ENCODE peak calls at places on chromosomes 3 and 15, in eight cellular contexts. N, Q, W, O, H, X, J and M are unnamed samples.

GRCh38 chr15:97995192-97995591 is 34.7 kb downstream of the ARRDC4 start:
- DNase-seq in N (peak; percentile 63), Q (no peak), W (no peak), O (no peak), H (no peak), X (no peak), J (no peak), M (no peak)

GRCh38 chr3:178845446-178846118 is 226.0 kb downstream of the ZMAT3 start:
- DNase-seq in N (no peak), Q (no peak), W (no peak), O (no peak), H (peak; percentile 74), X (peak; percentile 33), J (no peak), M (peak; percentile 14)

GRCh38 chr15:48472756-48473155 is 141.5 kb downstream of the DUT start:
- DNase-seq in N (no peak), Q (peak; percentile 3), W (no peak), O (no peak), H (peak; percentile 82), X (peak; percentile 56), J (peak; percentile 58), M (peak; percentile 63)

GRCh38 chr3:184465883-184466412 is 86.1 kb downstream of the CHRD start:
- DNase-seq in N (no peak), Q (no peak), W (no peak), O (peak; percentile 34), H (no peak), X (no peak), J (no peak), M (no peak)

GRCh38 chr15:87929835-87930234 is 326.7 kb downstream of the NTRK3 start:
- DNase-seq in N (no peak), Q (no peak), W (no peak), O (no peak), H (no peak), X (no peak), J (no peak), M (no peak)

GRCh38 chr3:45915518-45916231 is 27.6 kb upstream of the CXCR6 start:
- DNase-seq in N (no peak), Q (peak; percentile 44), W (no peak), O (peak; percentile 74), H (peak; percentile 79), X (peak; percentile 86), J (peak; percentile 94), M (peak; percentile 65)

GRCh38 chr3:184727357-184728060 is 15.6 kb upstream of the MAGEF1 start:
- DNase-seq in N (peak; percentile 74), Q (peak; percentile 68), W (peak; percentile 60), O (no peak), H (peak; percentile 75), X (peak; percentile 80), J (peak; percentile 72), M (peak; percentile 77)

GRCh38 chr15:52493968-52494367 is 34.7 kb downstream of the MYO5A start:
- DNase-seq in N (no peak), Q (no peak), W (no peak), O (no peak), H (peak; percentile 42), X (no peak), J (peak; percentile 45), M (no peak)

GRCh38 chr15:67048281-67049279 is 16.8 kb upstream of the SMAD3 start:
- DNase-seq in N (peak; percentile 86), Q (peak; percentile 98), W (peak; percentile 79), O (peak; percentile 79), H (peak; percentile 87), X (peak; percentile 83), J (peak; percentile 96), M (peak; percentile 92)

GRCh38 chr15:64334530-64334929 is 21.4 kb downstream of the CSNK1G1 start:
- DNase-seq in N (peak; percentile 29), Q (peak; percentile 44), W (no peak), O (no peak), H (no peak), X (no peak), J (no peak), M (no peak)

GRCh38 chr3:44050867-44051266 is 190.8 kb upstream of the TOPAZ1 start:
- DNase-seq in N (no peak), Q (no peak), W (no peak), O (no peak), H (no peak), X (no peak), J (no peak), M (no peak)

GRCh38 chr15:44675911-44676310 is 12.4 kb upstream of the SPG11 start:
- DNase-seq in N (no peak), Q (no peak), W (no peak), O (no peak), H (no peak), X (no peak), J (no peak), M (no peak)

GRCh38 chr3:100556656-100557310 is 52.6 kb upstream of the ADGRG7 start:
- DNase-seq in N (no peak), Q (no peak), W (no peak), O (no peak), H (peak; percentile 95), X (peak; percentile 69), J (peak; percentile 74), M (peak; percentile 76)

GRCh38 chr3:118842147-118842863 is 192.3 kb downstream of the IGSF11 start:
- DNase-seq in N (no peak), Q (peak; percentile 22), W (no peak), O (no peak), H (peak; percentile 12), X (no peak), J (no peak), M (no peak)

GRCh38 chr15:46855388-46855787 is 861.9 kb upstream of the SEMA6D start:
- DNase-seq in N (no peak), Q (no peak), W (no peak), O (no peak), H (no peak), X (no peak), J (no peak), M (no peak)

GRCh38 chr15:48636511-48636910 is 9.0 kb downstream of the FBN1 start:
- DNase-seq in N (no peak), Q (no peak), W (peak; percentile 43), O (no peak), H (peak; percentile 52), X (peak; percentile 86), J (no peak), M (no peak)

GRCh38 chr3:132703733-132704132 is 18.5 kb downstream of the NPHP3 start:
- DNase-seq in N (no peak), Q (no peak), W (no peak), O (no peak), H (no peak), X (no peak), J (peak; percentile 82), M (no peak)

GRCh38 chr3:116388867-116389385 is 56.4 kb downstream of the LSAMP start:
- DNase-seq in N (no peak), Q (no peak), W (no peak), O (no peak), H (no peak), X (no peak), J (no peak), M (no peak)

GRCh38 chr15:79874242-79874641 is 22.6 kb downstream of the MTHFS start:
- DNase-seq in N (no peak), Q (no peak), W (no peak), O (no peak), H (no peak), X (no peak), J (no peak), M (no peak)

GRCh38 chr15:74130849-74131617 is 647 bp downstream of the ISLR2 start:
- DNase-seq in N (no peak), Q (no peak), W (no peak), O (no peak), H (no peak), X (no peak), J (no peak), M (no peak)

GRCh38 chr15:74129411-74130088 is 836 bp upstream of the ISLR2 start:
- DNase-seq in N (no peak), Q (no peak), W (no peak), O (no peak), H (no peak), X (no peak), J (no peak), M (no peak)

GRCh38 chr15:74131618-74132191 is 1.3 kb downstream of the ISLR2 start:
- DNase-seq in N (no peak), Q (no peak), W (no peak), O (no peak), H (no peak), X (no peak), J (no peak), M (no peak)

GRCh38 chr15:74128785-74129350 is 1.5 kb upstream of the ISLR2 start:
- DNase-seq in N (no peak), Q (no peak), W (no peak), O (no peak), H (no peak), X (no peak), J (no peak), M (no peak)

DNA sequence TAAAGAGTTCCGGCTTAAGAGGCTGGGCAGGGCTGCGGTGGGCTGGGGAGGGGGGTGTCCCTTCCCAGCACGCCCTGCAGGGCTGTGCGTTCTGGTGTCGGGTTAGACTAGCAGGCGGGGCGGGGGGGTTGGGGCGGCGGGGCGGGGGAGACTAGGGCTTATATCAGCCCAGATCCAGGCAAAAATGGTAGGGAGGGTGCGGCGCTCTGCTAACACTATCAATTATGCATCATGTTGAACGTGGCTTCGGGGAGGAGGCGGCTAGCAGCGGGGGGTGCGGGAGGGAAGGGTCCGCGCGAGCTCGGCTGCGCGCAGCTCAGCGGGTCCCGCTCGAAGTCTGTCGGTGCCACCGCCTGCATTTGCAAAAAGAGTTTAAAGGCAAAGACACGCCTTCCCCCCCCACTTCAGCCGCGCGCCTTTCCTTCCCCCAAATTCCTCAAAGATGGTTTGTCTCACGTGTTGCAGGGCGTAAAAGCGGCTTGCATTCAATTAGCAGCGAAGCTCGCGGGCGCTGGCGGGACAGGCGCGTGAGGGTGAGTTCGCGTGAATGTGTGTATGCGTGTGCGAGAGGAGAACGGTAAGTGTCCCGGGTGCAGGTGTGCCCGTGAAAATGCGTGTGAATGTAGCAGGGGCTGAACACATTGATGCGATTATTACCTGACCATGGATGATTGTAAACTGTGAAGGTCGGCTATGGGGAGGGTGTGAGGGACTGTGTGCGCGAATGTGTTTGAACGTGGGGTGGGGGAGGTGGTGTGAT is at the start of gene ISLR2:
- DNase-seq in N (no peak), Q (no peak), W (no peak), O (no peak), H (no peak), X (peak; percentile 14), J (no peak), M (no peak)
- H3K4me3 ChIP-seq in N (no peak within 1 kb of the TSS), Q (peak within 1 kb of the TSS; percentile 36), W (no peak within 1 kb of the TSS), O (no peak within 1 kb of the TSS), H (no peak within 1 kb of the TSS), X (peak within 1 kb of the TSS; percentile 12), J (no peak within 1 kb of the TSS), M (no peak within 1 kb of the TSS)

GRCh38 chr3:52518723-52519444 is 14.8 kb downstream of the NT5DC2 start:
- DNase-seq in N (peak; percentile 59), Q (peak; percentile 22), W (no peak), O (peak; percentile 78), H (no peak), X (no peak), J (no peak), M (peak; percentile 16)
- H3K4me3 ChIP-seq in N (peak overlapping the region; percentile 35), Q (no peak overlapping the region), W (no peak overlapping the region), O (peak overlapping the region; percentile 19), H (no peak overlapping the region), X (peak overlapping the region; percentile 34), J (peak overlapping the region; percentile 17), M (peak overlapping the region; percentile 21)

GRCh38 chr3:57998366-57999283 is 9.6 kb upstream of the FLNB start:
- DNase-seq in N (peak; percentile 71), Q (no peak), W (no peak), O (no peak), H (peak; percentile 53), X (no peak), J (peak; percentile 81), M (peak; percentile 60)
- H3K4me3 ChIP-seq in N (no peak overlapping the region), Q (no peak overlapping the region), W (no peak overlapping the region), O (no peak overlapping the region), H (no peak overlapping the region), X (no peak overlapping the region), J (peak overlapping the region; percentile 1), M (peak overlapping the region; percentile 14)

GRCh38 chr3:138375446-138375845 is 27.1 kb downstream of the MRAS start:
- DNase-seq in N (no peak), Q (no peak), W (no peak), O (peak; percentile 6), H (no peak), X (no peak), J (no peak), M (no peak)
- H3K4me3 ChIP-seq in N (no peak overlapping the region), Q (no peak overlapping the region), W (no peak overlapping the region), O (no peak overlapping the region), H (no peak overlapping the region), X (no peak overlapping the region), J (no peak overlapping the region), M (no peak overlapping the region)